ENCODE peak calls at places on chromosome 4, in four cellular contexts. L is GM20000, U is amygdala, I is SIG-M5. M is an unnamed sample.

GRCh38 chr4:84498203-84499026 is 677 bp downstream of the NKX6-1 start:
- DNase-seq in L (peak; percentile 36), U (no peak), I (no peak), M (no peak)

GRCh38 chr4:185999207-185999606 is 69.7 kb upstream of the TLR3 start:
- DNase-seq in L (no peak), U (no peak), I (no peak), M (no peak)

GRCh38 chr4:36081185-36081584 is 163.1 kb downstream of the ARAP2 start:
- DNase-seq in L (peak; percentile 51), U (no peak), I (no peak), M (no peak)

GRCh38 chr4:931194-931959 is 739 bp downstream of the GAK start:
- DNase-seq in L (peak; percentile 41), U (no peak), I (no peak), M (peak; percentile 35)

GRCh38 chr4:7721984-7722551 is 217.6 kb downstream of the AFAP1 start:
- DNase-seq in I (no peak), L (no peak), U (no peak), M (no peak)

GRCh38 chr4:103032575-103032974 is 13.1 kb upstream of the SLC9B1 start:
- DNase-seq in U (no peak), I (no peak), L (no peak), M (no peak)

GRCh38 chr4:173264245-173264959 is 69.8 kb downstream of the HMGB2 start:
- DNase-seq in U (no peak), I (no peak), L (no peak), M (no peak)

GRCh38 chr4:14399919-14400706 is 602.2 kb upstream of the CPEB2 start:
- DNase-seq in U (no peak), L (no peak), I (no peak), M (no peak)

GRCh38 chr4:24067781-24068193 is 177.9 kb upstream of the PPARGC1A start:
- DNase-seq in L (no peak), I (no peak), U (no peak), M (no peak)

GRCh38 chr4:144289687-144290433 is 149.3 kb upstream of the GYPA start:
- DNase-seq in L (no peak), I (no peak), U (no peak), M (no peak)

GRCh38 chr4:153901220-153901619 is 112.3 kb upstream of the SFRP2 start:
- DNase-seq in U (no peak), L (no peak), I (no peak), M (no peak)

GRCh38 chr4:152665691-152666410 is 13.9 kb downstream of the TMEM154 start:
- DNase-seq in I (no peak), L (no peak), U (no peak), M (no peak)

GRCh38 chr4:105155426-105155825 is 8.8 kb downstream of the TET2 start:
- DNase-seq in L (no peak), I (no peak), U (no peak), M (no peak)

GRCh38 chr4:86129546-86129945 is 230.3 kb downstream of the MAPK10 start:
- DNase-seq in I (no peak), L (no peak), U (no peak), M (no peak)

GRCh38 chr4:107037188-107037587 is 1.1 kb upstream of the DKK2 start:
- DNase-seq in I (no peak), L (no peak), U (peak; percentile 5), M (peak; percentile 62)

GRCh38 chr4:15130441-15130840 is 128.2 kb downstream of the CPEB2 start:
- DNase-seq in U (peak; percentile 12), L (no peak), I (no peak), M (no peak)

GRCh38 chr4:3320361-3321023 is 27.7 kb downstream of the RGS12 start:
- DNase-seq in I (no peak), L (no peak), U (no peak), M (no peak)

GRCh38 chr4:40713798-40714197 is 36.0 kb upstream of the NSUN7 start:
- DNase-seq in I (no peak), U (no peak), L (no peak), M (no peak)

GRCh38 chr4:110865611-110866254 is 242.9 kb upstream of the PITX2 start:
- DNase-seq in U (no peak), I (no peak), L (no peak), M (no peak)

GRCh38 chr4:80266267-80266901 is at the start of gene FGF5:
- DNase-seq in L (peak; percentile 20), I (no peak), U (no peak), M (no peak)

GRCh38 chr4:78024085-78024484 is 33.0 kb upstream of the FRAS1 start:
- DNase-seq in I (no peak), L (no peak), U (no peak), M (no peak)

GRCh38 chr4:184355111-184355604 is 119.2 kb downstream of the IRF2 start:
- DNase-seq in U (peak; percentile 18), L (peak; percentile 44), I (peak; percentile 76), M (no peak)

GRCh38 chr4:27048350-27049100 is 187.9 kb downstream of the STIM2 start:
- DNase-seq in L (peak; percentile 32), U (no peak), I (no peak), M (no peak)

GRCh38 chr4:128232719-128233118 is 54.9 kb downstream of the PGRMC2 start:
- DNase-seq in U (no peak), L (no peak), I (no peak), M (no peak)

GRCh38 chr4:3635090-3635820 is 103.0 kb upstream of the LRPAP1 start:
- DNase-seq in L (no peak), U (no peak), I (no peak), M (no peak)

GRCh38 chr4:25702848-25703247 is 47.2 kb downstream of the SLC34A2 start:
- DNase-seq in L (no peak), I (no peak), U (peak; percentile 31), M (no peak)

GRCh38 chr4:86223472-86223871 is 136.4 kb downstream of the MAPK10 start:
- DNase-seq in U (no peak), I (no peak), L (peak; percentile 6), M (no peak)

GRCh38 chr4:61555789-61556188 is 355.7 kb downstream of the ADGRL3 start:
- DNase-seq in I (no peak), L (no peak), U (no peak), M (no peak)

GRCh38 chr4:28001698-28002097 is 1141.1 kb downstream of the STIM2 start:
- DNase-seq in I (no peak), L (no peak), U (no peak), M (no peak)

GRCh38 chr4:18022572-18023039 is 1.1 kb upstream of the LCORL start:
- DNase-seq in I (no peak), L (no peak), U (no peak), M (no peak)

GRCh38 chr4:139279723-139280620 is at the start of gene MGARP:
- DNase-seq in I (no peak), L (no peak), U (no peak), M (peak; percentile 58)

GRCh38 chr4:55757356-55758024 is 62.1 kb upstream of the EXOC1L start:
- DNase-seq in U (no peak), I (no peak), L (no peak), M (no peak)

GRCh38 chr4:185122681-185123345 is 20.3 kb upstream of the SLC25A4 start:
- DNase-seq in I (no peak), L (no peak), U (no peak), M (no peak)

M was measured in mesothelial cell of epicardium.